ENCODE peak calls at places on chromosomes 1 and 21, in six cellular contexts. S, D, G, R, V and P are unnamed samples.
A peak's percentile ranks its signal among the peaks of the same experiment; 100 is the strongest.

GRCh38 chr21:38903578-38904193 is 98.0 kb downstream of the ETS2 start:
- DNase-seq in S (no peak), D (no peak), G (no peak), R (no peak), V (no peak), P (no peak)

GRCh38 chr1:156675271-156675708 is 1.9 kb downstream of the NES start:
- DNase-seq in S (no peak), D (no peak), G (no peak), R (no peak), V (no peak), P (no peak)

GRCh38 chr1:185720633-185721272 is 13.4 kb upstream of the HMCN1 start:
- DNase-seq in S (no peak), D (no peak), G (no peak), R (no peak), V (peak; percentile 35), P (peak; percentile 51)

GRCh38 chr1:117366281-117366981 is 818 bp upstream of the MAN1A2 start:
- DNase-seq in S (peak; percentile 62), D (no peak), G (peak; percentile 94), R (peak; percentile 26), V (peak; percentile 77), P (peak; percentile 32)

GRCh38 chr1:6822530-6823359 is 37.5 kb downstream of the CAMTA1 start:
- DNase-seq in S (no peak), D (no peak), G (no peak), R (no peak), V (no peak), P (no peak)

GRCh38 chr1:203626910-203627246 is 246 bp downstream of the ATP2B4 start:
- DNase-seq in S (peak; percentile 72), D (no peak), G (no peak), R (no peak), V (no peak), P (no peak)

GRCh38 chr1:8396912-8397406 is 79.0 kb downstream of the SLC45A1 start:
- DNase-seq in S (no peak), D (peak; percentile 97), G (no peak), R (no peak), V (no peak), P (no peak)

GRCh38 chr1:11211925-11212587 is 22.9 kb downstream of the ANGPTL7 start:
- DNase-seq in S (peak; percentile 49), D (no peak), G (no peak), R (no peak), V (peak; percentile 20), P (no peak)

GRCh38 chr1:80249699-80250098 is 1243.2 kb upstream of the ADGRL4 start:
- DNase-seq in S (no peak), D (no peak), G (no peak), R (no peak), V (no peak), P (no peak)

GRCh38 chr21:17688912-17689874 is 76.5 kb upstream of the BTG3 start:
- DNase-seq in S (no peak), D (no peak), G (peak; percentile 40), R (no peak), V (peak; percentile 86), P (no peak)

GRCh38 chr1:42970143-42970542 is 11.5 kb upstream of the SLC2A1 start:
- DNase-seq in S (no peak), D (no peak), G (peak; percentile 4), R (no peak), V (no peak), P (no peak)

GRCh38 chr1:17502326-17502778 is 37.1 kb upstream of the ARHGEF10L start:
- DNase-seq in S (peak; percentile 28), D (no peak), G (peak; percentile 94), R (peak; percentile 24), V (peak; percentile 84), P (peak; percentile 7)

GRCh38 chr1:10662090-10662688 is 134.3 kb downstream of the CASZ1 start:
- DNase-seq in S (no peak), D (no peak), G (no peak), R (no peak), V (no peak), P (no peak)

GRCh38 chr1:83118472-83118871 is 880.5 kb downstream of the TTLL7 start:
- DNase-seq in S (no peak), D (no peak), G (no peak), R (no peak), V (no peak), P (no peak)

GRCh38 chr1:201667479-201667878 is 128.6 kb downstream of the NAV1 start:
- DNase-seq in S (no peak), D (no peak), G (no peak), R (no peak), V (no peak), P (no peak)

GRCh38 chr1:58011978-58012377 is 534.5 kb downstream of the OMA1 start:
- DNase-seq in S (no peak), D (no peak), G (no peak), R (no peak), V (no peak), P (no peak)

GRCh38 chr1:209023790-209024189 is 559.7 kb upstream of the CAMK1G start:
- DNase-seq in S (no peak), D (no peak), G (no peak), R (no peak), V (no peak), P (no peak)

GRCh38 chr1:153347856-153348255 is 785 bp downstream of the PGLYRP4 start:
- DNase-seq in S (no peak), D (no peak), G (no peak), R (no peak), V (no peak), P (no peak)